ENCODE peak calls at places on chromosomes 2 and 18, in five cellular contexts. One of them, this sample, is unnamed. For H3K27me3 and H3K36me3, the result is how much of the 10 kb centered on the place peaks cover.

GRCh38 chr2:14189929-14190328 is 442.6 kb upstream of the LRATD1 start:
- DNase-seq in neural progenitor cell: no peak
- DNase-seq in tibial nerve: no peak
- DNase-seq in PC-9: no peak
- DNase-seq in GM23248: no peak
- DNase-seq in this sample: no peak

GRCh38 chr2:224055101-224055500 is 16.0 kb upstream of the SERPINE2 start:
- DNase-seq in PC-9: no peak
- DNase-seq in GM23248: no peak
- DNase-seq in tibial nerve: no peak
- DNase-seq in neural progenitor cell: no peak
- DNase-seq in this sample: no peak

GRCh38 chr2:131756141-131756907 is 228.6 kb downstream of the CCDC74A start:
- DNase-seq in PC-9: no peak
- DNase-seq in neural progenitor cell: no peak
- DNase-seq in tibial nerve: no peak
- DNase-seq in GM23248: no peak
- DNase-seq in this sample: no peak

GRCh38 chr18:59783138-59783537 is 85.9 kb upstream of the CCBE1 start:
- DNase-seq in tibial nerve: peak
- DNase-seq in neural progenitor cell: peak
- DNase-seq in PC-9: peak
- DNase-seq in GM23248: peak
- DNase-seq in this sample: peak

GRCh38 chr18:36798738-36799473 is 29.9 kb downstream of the TPGS2 start:
- DNase-seq in PC-9: no peak
- DNase-seq in neural progenitor cell: peak
- DNase-seq in GM23248: peak
- DNase-seq in tibial nerve: no peak
- DNase-seq in this sample: no peak

GRCh38 chr18:73045037-73045436 is 177.2 kb upstream of the NETO1 start:
- DNase-seq in GM23248: no peak
- DNase-seq in neural progenitor cell: no peak
- DNase-seq in tibial nerve: no peak
- DNase-seq in PC-9: no peak
- DNase-seq in this sample: no peak

GRCh38 chr2:27191107-27191829 is 20.6 kb upstream of the ATRAID start:
- DNase-seq in neural progenitor cell: peak
- DNase-seq in tibial nerve: peak
- DNase-seq in GM23248: peak
- DNase-seq in PC-9: peak
- DNase-seq in this sample: peak

GRCh38 chr2:73969356-73969755 is 15.4 kb upstream of the TET3 start:
- DNase-seq in PC-9: no peak
- DNase-seq in neural progenitor cell: no peak
- DNase-seq in tibial nerve: no peak
- DNase-seq in GM23248: peak
- DNase-seq in this sample: no peak

GRCh38 chr18:47912343-47912742 is 18.1 kb downstream of the SMAD2 start:
- DNase-seq in neural progenitor cell: no peak
- DNase-seq in PC-9: no peak
- DNase-seq in tibial nerve: no peak
- DNase-seq in GM23248: no peak
- DNase-seq in this sample: no peak

GRCh38 chr2:152583512-152584188 is 133.6 kb downstream of the PRPF40A start:
- DNase-seq in PC-9: no peak
- DNase-seq in tibial nerve: no peak
- DNase-seq in GM23248: no peak
- DNase-seq in neural progenitor cell: no peak
- DNase-seq in this sample: no peak

GRCh38 chr2:16625759-16626158 is 39.9 kb downstream of the CYRIA start:
- DNase-seq in neural progenitor cell: no peak
- DNase-seq in GM23248: no peak
- DNase-seq in PC-9: no peak
- DNase-seq in tibial nerve: no peak
- DNase-seq in this sample: no peak

GRCh38 chr2:95275601-95276243 is 1.5 kb downstream of the PROM2 start:
- DNase-seq in GM23248: peak
- DNase-seq in PC-9: peak
- DNase-seq in tibial nerve: no peak
- DNase-seq in neural progenitor cell: no peak
- DNase-seq in this sample: peak

GRCh38 chr2:166239548-166239947 is 111.7 kb upstream of the SCN1A start:
- DNase-seq in PC-9: peak
- DNase-seq in neural progenitor cell: no peak
- DNase-seq in tibial nerve: no peak
- DNase-seq in GM23248: peak
- DNase-seq in this sample: no peak

GRCh38 chr18:13222371-13223281 is 4.1 kb downstream of the LDLRAD4 start:
- DNase-seq in PC-9: no peak
- DNase-seq in GM23248: peak
- DNase-seq in neural progenitor cell: no peak
- DNase-seq in tibial nerve: no peak
- DNase-seq in this sample: no peak
- H3K27me3 ChIP-seq in PC-9: half or more
- H3K27me3 ChIP-seq in GM23248: half or more
- H3K27me3 ChIP-seq in neural progenitor cell: under half
- H3K27me3 ChIP-seq in tibial nerve: under half
- H3K27me3 ChIP-seq in this sample: under half

GRCh38 chr2:173402405-173402974 is 47.8 kb downstream of the CDCA7 start:
- DNase-seq in tibial nerve: peak
- DNase-seq in neural progenitor cell: peak
- DNase-seq in PC-9: peak
- DNase-seq in GM23248: peak
- DNase-seq in this sample: peak
- H3K4me3 ChIP-seq in tibial nerve: no peak
- H3K4me3 ChIP-seq in neural progenitor cell: peak
- H3K4me3 ChIP-seq in PC-9: peak
- H3K4me3 ChIP-seq in GM23248: peak
- H3K4me3 ChIP-seq in this sample: peak

GRCh38 chr2:174581543-174581942 is 16.1 kb downstream of the WIPF1 start:
- DNase-seq in tibial nerve: no peak
- DNase-seq in GM23248: no peak
- DNase-seq in PC-9: no peak
- DNase-seq in neural progenitor cell: no peak
- DNase-seq in this sample: no peak
- H3K36me3 ChIP-seq in tibial nerve: under half
- H3K36me3 ChIP-seq in GM23248: under half
- H3K36me3 ChIP-seq in PC-9: under half
- H3K36me3 ChIP-seq in neural progenitor cell: under half
- H3K36me3 ChIP-seq in this sample: under half

GRCh38 chr2:176128172-176129012 is 1.1 kb upstream of the HOXD8 start:
- DNase-seq in PC-9: no peak
- DNase-seq in GM23248: peak
- DNase-seq in tibial nerve: peak
- DNase-seq in neural progenitor cell: peak
- DNase-seq in this sample: peak
- H3K27me3 ChIP-seq in PC-9: half or more
- H3K27me3 ChIP-seq in GM23248: under half
- H3K27me3 ChIP-seq in tibial nerve: under half
- H3K27me3 ChIP-seq in neural progenitor cell: half or more
- H3K27me3 ChIP-seq in this sample: half or more

GRCh38 chr2:28604284-28604843 is 108.5 kb downstream of the PLB1 start:
- DNase-seq in neural progenitor cell: no peak
- DNase-seq in GM23248: no peak
- DNase-seq in tibial nerve: no peak
- DNase-seq in PC-9: no peak
- DNase-seq in this sample: no peak

GRCh38 chr2:28602136-28602660 is 106.3 kb downstream of the PLB1 start:
- DNase-seq in PC-9: no peak
- DNase-seq in GM23248: no peak
- DNase-seq in neural progenitor cell: no peak
- DNase-seq in tibial nerve: no peak
- DNase-seq in this sample: no peak

GRCh38 chr2:28601612-28602011 is 105.8 kb downstream of the PLB1 start:
- DNase-seq in tibial nerve: no peak
- DNase-seq in PC-9: no peak
- DNase-seq in GM23248: no peak
- DNase-seq in neural progenitor cell: no peak
- DNase-seq in this sample: no peak

GRCh38 chr2:28603821-28604220 is 108.0 kb downstream of the PLB1 start:
- DNase-seq in neural progenitor cell: no peak
- DNase-seq in PC-9: no peak
- DNase-seq in GM23248: no peak
- DNase-seq in tibial nerve: no peak
- DNase-seq in this sample: no peak

GRCh38 chr2:28602751-28603639 is 107.1 kb downstream of the PLB1 start:
- DNase-seq in neural progenitor cell: no peak
- DNase-seq in tibial nerve: no peak
- DNase-seq in PC-9: no peak
- DNase-seq in GM23248: no peak
- DNase-seq in this sample: no peak
- H3K4me3 ChIP-seq in neural progenitor cell: no peak
- H3K4me3 ChIP-seq in tibial nerve: no peak
- H3K4me3 ChIP-seq in PC-9: no peak
- H3K4me3 ChIP-seq in GM23248: no peak
- H3K4me3 ChIP-seq in this sample: no peak

GRCh38 chr2:8794923-8795825 is 42.2 kb downstream of the KIDINS220 start:
- DNase-seq in tibial nerve: peak
- DNase-seq in GM23248: peak
- DNase-seq in PC-9: no peak
- DNase-seq in neural progenitor cell: no peak
- DNase-seq in this sample: no peak
- H3K36me3 ChIP-seq in tibial nerve: under half
- H3K36me3 ChIP-seq in GM23248: under half
- H3K36me3 ChIP-seq in PC-9: under half
- H3K36me3 ChIP-seq in neural progenitor cell: under half
- H3K36me3 ChIP-seq in this sample: under half

DNA sequence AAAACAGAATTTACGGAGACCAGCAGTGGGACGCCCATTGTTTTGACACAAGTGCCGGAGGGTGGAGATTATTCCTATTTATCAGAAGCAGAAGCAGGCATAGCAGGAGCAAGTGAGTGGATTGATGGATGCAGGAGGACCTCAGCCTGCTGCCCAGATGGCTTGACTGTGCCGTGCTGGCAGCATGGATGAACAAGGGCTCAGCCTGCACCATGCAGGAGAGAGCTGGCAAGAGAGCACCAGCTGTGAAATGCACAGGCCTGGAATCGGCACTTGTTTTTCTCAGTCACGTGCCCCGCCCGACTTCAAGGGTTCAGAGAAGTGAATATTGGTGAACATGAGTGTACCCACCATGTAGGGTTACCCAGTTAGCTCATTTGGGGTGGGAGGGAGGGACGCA is 4.0 kb downstream of the IL1R2 start:
- DNase-seq in PC-9: no peak
- DNase-seq in tibial nerve: no peak
- DNase-seq in neural progenitor cell: no peak
- DNase-seq in GM23248: no peak
- DNase-seq in this sample: no peak
- H3K27me3 ChIP-seq in PC-9: under half
- H3K27me3 ChIP-seq in tibial nerve: under half
- H3K27me3 ChIP-seq in neural progenitor cell: under half
- H3K27me3 ChIP-seq in GM23248: under half
- H3K27me3 ChIP-seq in this sample: under half

This sample was measured in H7.